ENCODE peak calls at places on chromosome 5, in five cellular contexts. One of them, this sample, is unnamed.

GRCh38 chr5:120062515-120062917 is 401.6 kb upstream of the PRR16 start:
- DNase-seq in stimulated activated CD4-positive, alpha-beta T cell treated with anti-CD3 and anti-CD28 coated beads, Interleukin-4, amount 100 ng/mL, for 4 hours: no peak
- DNase-seq in aorta: no peak
- DNase-seq in NCI-H1105: no peak
- DNase-seq in NCI-H2081 treated with DMSO at 0.1 percent for 48 hours: no peak
- DNase-seq in this sample: no peak

GRCh38 chr5:68661237-68661636 is 432.6 kb upstream of the SLC30A5 start:
- DNase-seq in stimulated activated CD4-positive, alpha-beta T cell treated with anti-CD3 and anti-CD28 coated beads, Interleukin-4, amount 100 ng/mL, for 4 hours: no peak
- DNase-seq in aorta: no peak
- DNase-seq in NCI-H1105: no peak
- DNase-seq in NCI-H2081 treated with DMSO at 0.1 percent for 48 hours: no peak
- DNase-seq in this sample: no peak

GRCh38 chr5:107483196-107483595 is 187.5 kb downstream of the EFNA5 start:
- DNase-seq in stimulated activated CD4-positive, alpha-beta T cell treated with anti-CD3 and anti-CD28 coated beads, Interleukin-4, amount 100 ng/mL, for 4 hours: no peak
- DNase-seq in aorta: no peak
- DNase-seq in NCI-H1105: no peak
- DNase-seq in NCI-H2081 treated with DMSO at 0.1 percent for 48 hours: no peak
- DNase-seq in this sample: no peak

GRCh38 chr5:181204561-181205401 is at the start of gene TRIM7:
- DNase-seq in stimulated activated CD4-positive, alpha-beta T cell treated with anti-CD3 and anti-CD28 coated beads, Interleukin-4, amount 100 ng/mL, for 4 hours: no peak
- DNase-seq in aorta: peak; percentile 80
- DNase-seq in NCI-H1105: no peak
- DNase-seq in NCI-H2081 treated with DMSO at 0.1 percent for 48 hours: no peak
- DNase-seq in this sample: peak; percentile 46

GRCh38 chr5:62296998-62297397 is 9.0 kb upstream of the KIF2A start:
- DNase-seq in stimulated activated CD4-positive, alpha-beta T cell treated with anti-CD3 and anti-CD28 coated beads, Interleukin-4, amount 100 ng/mL, for 4 hours: no peak
- DNase-seq in aorta: no peak
- DNase-seq in NCI-H1105: no peak
- DNase-seq in NCI-H2081 treated with DMSO at 0.1 percent for 48 hours: no peak
- DNase-seq in this sample: no peak

GRCh38 chr5:109691248-109691574 is 1.5 kb downstream of the MAN2A1 start:
- DNase-seq in stimulated activated CD4-positive, alpha-beta T cell treated with anti-CD3 and anti-CD28 coated beads, Interleukin-4, amount 100 ng/mL, for 4 hours: no peak
- DNase-seq in aorta: no peak
- DNase-seq in NCI-H1105: no peak
- DNase-seq in NCI-H2081 treated with DMSO at 0.1 percent for 48 hours: no peak
- DNase-seq in this sample: no peak

GRCh38 chr5:181119105-181119504 is 11.9 kb downstream of the OR2V1 start:
- DNase-seq in stimulated activated CD4-positive, alpha-beta T cell treated with anti-CD3 and anti-CD28 coated beads, Interleukin-4, amount 100 ng/mL, for 4 hours: no peak
- DNase-seq in aorta: no peak
- DNase-seq in NCI-H1105: no peak
- DNase-seq in NCI-H2081 treated with DMSO at 0.1 percent for 48 hours: no peak
- DNase-seq in this sample: no peak

GRCh38 chr5:73189816-73190451 is 16.9 kb downstream of the TMEM174 start:
- DNase-seq in stimulated activated CD4-positive, alpha-beta T cell treated with anti-CD3 and anti-CD28 coated beads, Interleukin-4, amount 100 ng/mL, for 4 hours: no peak
- DNase-seq in aorta: no peak
- DNase-seq in NCI-H1105: no peak
- DNase-seq in NCI-H2081 treated with DMSO at 0.1 percent for 48 hours: no peak
- DNase-seq in this sample: no peak

GRCh38 chr5:159937580-159937979 is 21.3 kb downstream of the ADRA1B start:
- DNase-seq in stimulated activated CD4-positive, alpha-beta T cell treated with anti-CD3 and anti-CD28 coated beads, Interleukin-4, amount 100 ng/mL, for 4 hours: no peak
- DNase-seq in aorta: no peak
- DNase-seq in NCI-H1105: no peak
- DNase-seq in NCI-H2081 treated with DMSO at 0.1 percent for 48 hours: no peak
- DNase-seq in this sample: no peak

GRCh38 chr5:139969318-139969717 is 73.8 kb downstream of the NRG2 start:
- DNase-seq in stimulated activated CD4-positive, alpha-beta T cell treated with anti-CD3 and anti-CD28 coated beads, Interleukin-4, amount 100 ng/mL, for 4 hours: no peak
- DNase-seq in aorta: no peak
- DNase-seq in NCI-H1105: no peak
- DNase-seq in NCI-H2081 treated with DMSO at 0.1 percent for 48 hours: no peak
- DNase-seq in this sample: no peak

GRCh38 chr5:88729476-88730182 is 153.4 kb downstream of the MEF2C start:
- DNase-seq in stimulated activated CD4-positive, alpha-beta T cell treated with anti-CD3 and anti-CD28 coated beads, Interleukin-4, amount 100 ng/mL, for 4 hours: peak; percentile 32
- DNase-seq in aorta: peak; percentile 55
- DNase-seq in NCI-H1105: peak; percentile 58
- DNase-seq in NCI-H2081 treated with DMSO at 0.1 percent for 48 hours: no peak
- DNase-seq in this sample: no peak

GRCh38 chr5:73486119-73486899 is 11.9 kb upstream of the BTF3 start:
- DNase-seq in stimulated activated CD4-positive, alpha-beta T cell treated with anti-CD3 and anti-CD28 coated beads, Interleukin-4, amount 100 ng/mL, for 4 hours: no peak
- DNase-seq in aorta: no peak
- DNase-seq in NCI-H1105: no peak
- DNase-seq in NCI-H2081 treated with DMSO at 0.1 percent for 48 hours: no peak
- DNase-seq in this sample: no peak

This sample was measured in activated B cell treated with CpG ODN at 0.5 μM for 24 hours.